ENCODE peak calls at places on chromosome 18, in five cellular contexts. E, J, Z, T and U are unnamed samples.

GRCh38 chr18:33181016-33181415 is 259.5 kb downstream of the CCDC178 start:
- DNase-seq in Z (no peak), E (no peak), T (no peak), J (no peak), U (no peak)

GRCh38 chr18:2466978-2467377 is 104.3 kb downstream of the METTL4 start:
- DNase-seq in Z (no peak), E (no peak), T (no peak), J (no peak), U (no peak)

GRCh38 chr18:61635901-61636528 is 256.8 kb downstream of the RNF152 start:
- DNase-seq in Z (peak), J (peak), T (peak), E (no peak), U (peak)

GRCh38 chr18:46676162-46676830 is 19.3 kb upstream of the LOXHD1 start:
- DNase-seq in Z (no peak), J (no peak), T (no peak), E (no peak), U (no peak)

GRCh38 chr18:9494778-9495302 is 19.5 kb downstream of the RALBP1 start:
- DNase-seq in E (no peak), J (peak), Z (no peak), T (no peak), U (no peak)

GRCh38 chr18:66621816-66622576 is 18.1 kb upstream of the CDH19 start:
- DNase-seq in J (no peak), E (no peak), Z (no peak), T (peak), U (no peak)

GRCh38 chr18:28112056-28112470 is 64.9 kb downstream of the CDH2 start:
- DNase-seq in Z (no peak), E (no peak), J (peak), T (no peak), U (no peak)

GRCh38 chr18:8943900-8944870 is 158.3 kb upstream of the NDUFV2 start:
- DNase-seq in Z (no peak), J (peak), T (no peak), E (no peak), U (no peak)

GRCh38 chr18:77145364-77145901 is 12.8 kb upstream of the MBP start:
- DNase-seq in Z (no peak), E (no peak), T (no peak), J (no peak), U (no peak)

GRCh38 chr18:79910563-79910962 is 40.9 kb downstream of the SLC66A2 start:
- DNase-seq in T (no peak), J (no peak), E (no peak), Z (no peak), U (no peak)

GRCh38 chr18:27378396-27379094 is 193.4 kb upstream of the CHST9 start:
- DNase-seq in T (no peak), J (peak), Z (no peak), E (no peak), U (no peak)

GRCh38 chr18:5961828-5962150 is 66.5 kb upstream of the TMEM200C start:
- DNase-seq in E (no peak), J (no peak), T (no peak), Z (no peak), U (no peak)

GRCh38 chr18:2538844-2539243 is 32.5 kb downstream of the METTL4 start:
- DNase-seq in E (no peak), Z (peak), T (no peak), J (peak), U (no peak)

GRCh38 chr18:32771169-32771751 is 1.6 kb downstream of the KLHL14 start:
- DNase-seq in T (peak), E (no peak), J (no peak), Z (no peak), U (peak)

GRCh38 chr18:75638597-75639467 is 211.3 kb upstream of the SMIM21 start:
- DNase-seq in T (peak), J (peak), Z (no peak), E (no peak), U (no peak)

GRCh38 chr18:76401496-76401895 is 93.5 kb downstream of the ZNF516 start:
- DNase-seq in J (no peak), E (no peak), T (no peak), Z (no peak), U (no peak)

GRCh38 chr18:42929181-42929580 is 186.3 kb downstream of the RIT2 start:
- DNase-seq in Z (no peak), T (no peak), J (peak), E (no peak), U (no peak)

GRCh38 chr18:6482198-6482977 is 67.7 kb upstream of the L3MBTL4 start:
- DNase-seq in T (peak), E (no peak), Z (no peak), J (peak), U (peak)

GRCh38 chr18:48852792-48853191 is 98.0 kb downstream of the SMAD7 start:
- DNase-seq in T (no peak), J (no peak), E (no peak), Z (no peak), U (no peak)

GRCh38 chr18:78724214-78724834 is 255.3 kb upstream of the SALL3 start:
- DNase-seq in E (no peak), J (no peak), Z (no peak), T (no peak), U (no peak)

GRCh38 chr18:49241852-49242251 is 218.6 kb downstream of the DYM start:
- DNase-seq in T (no peak), J (peak), Z (no peak), E (no peak), U (no peak)

GRCh38 chr18:79903071-79903635 is 48.3 kb downstream of the SLC66A2 start:
- DNase-seq in T (no peak), J (no peak), E (no peak), Z (peak), U (no peak)

DNA sequence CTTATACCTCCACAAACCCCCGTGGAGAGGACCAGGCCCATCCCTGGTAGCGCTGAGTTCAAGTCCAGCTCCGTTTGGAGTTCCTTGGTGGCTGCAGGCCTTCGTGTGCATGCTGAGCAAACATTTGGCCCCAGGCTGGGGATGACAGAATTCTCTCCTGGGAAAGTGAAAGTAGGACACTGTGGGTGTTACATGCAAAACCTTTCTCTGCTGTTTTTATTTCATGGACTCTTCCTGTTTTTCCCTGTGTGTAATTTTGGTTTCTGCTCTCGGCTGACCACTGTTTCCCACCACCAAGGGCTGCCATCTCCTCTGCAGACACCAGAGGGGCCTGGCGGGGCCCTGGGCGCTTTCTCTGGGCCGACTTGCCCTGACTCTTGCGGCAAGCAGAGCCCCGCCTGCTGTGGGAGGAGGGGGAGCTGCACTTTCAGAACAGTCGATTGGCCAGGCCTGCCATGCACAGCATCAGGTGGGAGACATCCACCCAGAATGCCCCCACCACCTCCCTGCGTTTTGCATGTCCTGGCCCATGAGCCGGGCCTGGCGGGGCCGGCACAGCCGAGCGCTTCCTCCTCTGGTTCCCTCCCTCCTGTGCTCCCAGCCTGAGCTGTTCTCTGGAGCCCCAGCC is 102.4 kb downstream of the CABLES1 start:
- DNase-seq in E (peak), T (peak), Z (peak), J (peak), U (peak)
- H3K4me3 ChIP-seq in E (peak), T (no peak), Z (peak), J (peak), U (peak)

GRCh38 chr18:47749195-47749973 is 181.1 kb downstream of the SMAD2 start:
- DNase-seq in Z (peak), T (peak), J (peak), E (peak), U (peak)
- H3K4me3 ChIP-seq in Z (no peak), T (peak), J (peak), E (peak), U (no peak)

GRCh38 chr18:35389095-35389618 is 12.0 kb upstream of the ZNF396 start:
- DNase-seq in Z (no peak), E (no peak), T (no peak), J (peak), U (no peak)
- H3K4me3 ChIP-seq in Z (no peak), E (no peak), T (no peak), J (no peak), U (no peak)

GRCh38 chr18:58253871-58254270 is 209.8 kb downstream of the NEDD4L start:
- DNase-seq in E (no peak), J (no peak), T (no peak), Z (no peak), U (no peak)

GRCh38 chr18:58253318-58253717 is 209.3 kb downstream of the NEDD4L start:
- DNase-seq in Z (no peak), T (no peak), J (no peak), E (no peak), U (no peak)

GRCh38 chr18:58256316-58257080 is 212.5 kb downstream of the NEDD4L start:
- DNase-seq in T (no peak), E (no peak), Z (no peak), J (no peak), U (no peak)

GRCh38 chr18:58255701-58256311 is 211.8 kb downstream of the NEDD4L start:
- DNase-seq in Z (no peak), J (no peak), E (no peak), T (no peak), U (no peak)

DNA sequence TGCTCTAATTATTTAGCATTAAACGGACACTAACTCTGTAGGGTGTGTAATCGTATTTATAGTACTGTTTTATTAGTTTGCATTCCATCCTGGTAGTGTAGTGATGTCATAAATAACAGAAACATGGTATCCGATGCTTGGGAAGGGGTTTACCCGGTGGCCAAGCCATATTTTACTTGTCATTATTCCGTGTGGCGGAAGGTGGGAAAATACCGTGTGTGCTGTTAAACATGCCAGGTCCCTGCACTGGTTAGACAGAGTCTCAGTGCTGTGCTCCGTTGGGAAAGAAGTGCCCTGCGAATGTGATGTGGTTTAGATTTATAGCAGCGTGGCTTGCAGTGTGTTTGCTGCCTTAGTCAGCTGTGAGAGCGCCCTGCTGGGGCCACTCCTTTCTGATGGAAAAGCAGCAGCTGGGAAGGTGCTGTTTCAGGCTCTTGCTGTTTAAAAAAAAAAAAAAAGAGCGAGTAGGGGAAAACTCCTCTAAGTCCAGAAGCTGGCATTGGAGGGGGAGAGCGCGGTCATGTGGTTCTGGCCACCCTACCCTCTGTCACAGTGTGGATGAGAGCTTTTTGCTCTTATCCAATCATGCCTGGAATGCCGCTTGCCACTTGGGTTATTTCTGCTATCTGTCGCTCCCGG is 211.0 kb downstream of the NEDD4L start:
- DNase-seq in E (no peak), Z (peak), J (no peak), T (peak), U (no peak)
- H3K4me3 ChIP-seq in E (no peak), Z (no peak), J (no peak), T (no peak), U (no peak)

GRCh38 chr18:57437782-57438668 is 2.9 kb downstream of the ONECUT2 start:
- DNase-seq in Z (no peak), E (no peak), T (peak), J (peak), U (peak)

GRCh38 chr18:57438669-57439616 is 3.8 kb downstream of the ONECUT2 start:
- DNase-seq in T (peak), Z (no peak), E (no peak), J (no peak), U (no peak)

GRCh38 chr18:57436965-57437333 is 1.8 kb downstream of the ONECUT2 start:
- DNase-seq in Z (no peak), J (no peak), T (no peak), E (no peak), U (no peak)

GRCh38 chr18:57436193-57436964 is 1.2 kb downstream of the ONECUT2 start:
- DNase-seq in J (no peak), T (peak), Z (no peak), E (no peak), U (no peak)

GRCh38 chr18:57437433-57437781 is 2.2 kb downstream of the ONECUT2 start:
- DNase-seq in Z (no peak), E (no peak), J (no peak), T (peak), U (no peak)
- H3K4me3 ChIP-seq in Z (no peak), E (no peak), J (no peak), T (peak), U (no peak)

GRCh38 chr18:62713651-62714247 is 1.6 kb upstream of the PHLPP1 start:
- DNase-seq in Z (no peak), E (no peak), T (no peak), J (no peak), U (no peak)

GRCh38 chr18:62716679-62717058 is 1.3 kb downstream of the PHLPP1 start:
- DNase-seq in T (peak), J (no peak), Z (peak), E (peak), U (peak)

GRCh38 chr18:62715829-62716678 is 713 bp downstream of the PHLPP1 start:
- DNase-seq in E (peak), Z (peak), J (peak), T (peak), U (peak)

GRCh38 chr18:62715439-62715792 is at the start of gene PHLPP1:
- DNase-seq in Z (no peak), E (no peak), T (no peak), J (no peak), U (no peak)

GRCh38 chr18:62714671-62715438 is 486 bp upstream of the PHLPP1 start:
- DNase-seq in Z (peak), E (peak), J (peak), T (peak), U (peak)
- H3K4me3 ChIP-seq in Z (peak), E (peak), J (peak), T (peak), U (peak)

DNA sequence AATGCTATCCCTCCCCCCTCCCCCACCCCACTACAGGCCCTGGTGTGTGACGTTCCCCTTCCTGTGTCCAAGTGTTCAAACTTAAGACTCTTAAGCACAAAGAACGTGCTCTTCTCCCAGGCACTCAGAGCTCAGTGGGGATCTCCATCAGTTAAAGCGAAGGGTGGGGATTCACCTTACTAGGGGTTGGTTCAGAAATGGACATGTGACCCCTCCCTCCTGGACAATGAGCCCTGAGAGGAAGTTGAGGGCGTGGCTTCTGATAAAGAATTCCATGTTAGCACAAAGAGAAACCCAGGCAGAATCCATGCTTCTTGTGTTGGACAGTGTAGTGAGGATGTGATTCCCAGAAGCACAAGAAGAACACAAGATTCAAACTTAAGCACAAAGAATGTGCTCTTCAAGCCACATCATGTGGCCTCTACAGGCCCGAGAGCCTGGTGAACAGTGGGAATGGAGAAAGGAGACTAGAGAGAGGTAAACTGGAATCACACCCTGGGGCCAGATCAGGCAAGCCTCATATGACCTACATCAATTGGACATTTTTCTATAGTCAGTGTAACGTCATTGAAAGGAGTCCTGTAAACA is 78.1 kb upstream of the TTC39C start:
- DNase-seq in E (no peak), J (no peak), Z (no peak), T (no peak), U (no peak)
- H3K4me3 ChIP-seq in E (no peak), J (no peak), Z (no peak), T (no peak), U (no peak)

GRCh38 chr18:69943021-69943420 is 4.7 kb downstream of the CD226 start:
- DNase-seq in Z (no peak), T (no peak), E (no peak), J (no peak), U (no peak)

GRCh38 chr18:69945220-69946114 is 2.2 kb downstream of the CD226 start:
- DNase-seq in E (no peak), J (no peak), Z (no peak), T (no peak), U (no peak)

GRCh38 chr18:69947361-69948106 is at the start of gene CD226:
- DNase-seq in J (no peak), Z (no peak), T (no peak), E (no peak), U (no peak)

GRCh38 chr18:69946608-69947155 is 991 bp downstream of the CD226 start:
- DNase-seq in Z (no peak), J (no peak), T (no peak), E (no peak), U (no peak)

DNA sequence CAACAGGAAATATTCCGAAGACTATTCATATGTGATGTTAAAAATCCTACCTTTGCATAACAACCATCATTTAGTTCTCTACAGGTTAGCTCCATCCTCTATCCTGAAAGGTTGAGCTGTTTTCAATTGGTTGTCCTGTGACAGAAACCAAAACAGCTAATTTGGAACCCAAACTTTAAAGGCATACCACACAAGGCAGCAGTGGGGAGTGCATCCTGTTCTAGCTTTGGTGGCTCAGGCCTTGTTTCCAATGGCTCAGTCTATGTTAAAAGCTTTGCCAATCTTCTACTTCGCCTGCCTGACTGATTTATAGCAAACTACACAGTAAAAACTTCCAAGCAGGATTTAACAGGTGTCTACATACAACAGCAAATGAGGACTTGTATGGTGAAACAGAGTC is 3.2 kb downstream of the CD226 start:
- DNase-seq in T (no peak), J (no peak), Z (no peak), E (no peak), U (no peak)
- H3K4me3 ChIP-seq in T (no peak), J (no peak), Z (no peak), E (peak), U (no peak)